ENCODE peak calls at places on chromosome 17, in four cellular contexts. One of them, this sample, is unnamed.

GRCh38 chr17:975321-975982 is 4.1 kb downstream of the NXN start:
- DNase-seq in HepG2: no peak
- DNase-seq in H1: no peak
- DNase-seq in K562: no peak
- DNase-seq in this sample: no peak

GRCh38 chr17:42180411-42180921 is 476 bp downstream of the KCNH4 start:
- DNase-seq in HepG2: no peak
- DNase-seq in H1: peak; percentile 75
- DNase-seq in K562: no peak
- DNase-seq in this sample: no peak

GRCh38 chr17:75061055-75061438 is 14.0 kb downstream of the KCTD2 start:
- DNase-seq in H1: no peak
- DNase-seq in HepG2: no peak
- DNase-seq in K562: no peak
- DNase-seq in this sample: no peak

GRCh38 chr17:45221081-45221996 is at the start of gene FMNL1:
- DNase-seq in HepG2: no peak
- DNase-seq in K562: peak; percentile 65
- DNase-seq in H1: peak; percentile 77
- DNase-seq in this sample: no peak

GRCh38 chr17:44108440-44109311 is 14.8 kb downstream of the HDAC5 start:
- DNase-seq in H1: no peak
- DNase-seq in HepG2: peak; percentile 97
- DNase-seq in K562: peak; percentile 81
- DNase-seq in this sample: no peak

GRCh38 chr17:18187816-18188761 is 4.5 kb downstream of the ALKBH5 start:
- DNase-seq in H1: no peak
- DNase-seq in K562: no peak
- DNase-seq in HepG2: no peak
- DNase-seq in this sample: no peak

GRCh38 chr17:27081002-27081638 is 212.8 kb upstream of the WSB1 start:
- DNase-seq in K562: no peak
- DNase-seq in HepG2: no peak
- DNase-seq in H1: no peak
- DNase-seq in this sample: no peak

GRCh38 chr17:50367401-50367800 is 5.6 kb downstream of the MRPL27 start:
- DNase-seq in HepG2: no peak
- DNase-seq in H1: no peak
- DNase-seq in K562: no peak
- DNase-seq in this sample: no peak

GRCh38 chr17:30519707-30520106 is 42.5 kb downstream of the GOSR1 start:
- DNase-seq in H1: no peak
- DNase-seq in HepG2: no peak
- DNase-seq in K562: no peak
- DNase-seq in this sample: no peak

GRCh38 chr17:1498869-1499268 is 6.4 kb upstream of the MYO1C start:
- DNase-seq in HepG2: no peak
- DNase-seq in H1: no peak
- DNase-seq in K562: no peak
- DNase-seq in this sample: no peak

GRCh38 chr17:74759941-74760340 is 11.5 kb downstream of the NHERF1 start:
- DNase-seq in H1: no peak
- DNase-seq in K562: peak; percentile 46
- DNase-seq in HepG2: no peak
- DNase-seq in this sample: no peak

GRCh38 chr17:5943991-5944390 is 126.2 kb upstream of the WSCD1 start:
- DNase-seq in HepG2: no peak
- DNase-seq in H1: no peak
- DNase-seq in K562: no peak
- DNase-seq in this sample: no peak

GRCh38 chr17:76438906-76439305 is 14.0 kb downstream of the UBE2O start:
- DNase-seq in K562: no peak
- DNase-seq in HepG2: peak; percentile 41
- DNase-seq in H1: no peak
- DNase-seq in this sample: no peak

GRCh38 chr17:48121921-48122650 is 14.5 kb downstream of the SNX11 start:
- DNase-seq in HepG2: no peak
- DNase-seq in K562: no peak
- DNase-seq in H1: no peak
- DNase-seq in this sample: no peak

GRCh38 chr17:77833769-77834168 is 124.7 kb upstream of the TNRC6C start:
- DNase-seq in K562: no peak
- DNase-seq in H1: no peak
- DNase-seq in HepG2: no peak
- DNase-seq in this sample: no peak

GRCh38 chr17:71224824-71225575 is 895.8 kb upstream of the SOX9 start:
- DNase-seq in HepG2: no peak
- DNase-seq in H1: no peak
- DNase-seq in K562: no peak
- DNase-seq in this sample: no peak

GRCh38 chr17:38797828-38798227 is 1.5 kb downstream of the PIP4K2B start:
- DNase-seq in K562: no peak
- DNase-seq in HepG2: no peak
- DNase-seq in H1: no peak
- DNase-seq in this sample: no peak

GRCh38 chr17:21126645-21127507 is at the start of gene DHRS7B:
- DNase-seq in H1: peak; percentile 98
- DNase-seq in K562: peak; percentile 97
- DNase-seq in HepG2: peak; percentile 95
- DNase-seq in this sample: peak; percentile 95

GRCh38 chr17:21131090-21131616 is 4.4 kb downstream of the DHRS7B start:
- DNase-seq in K562: peak; percentile 72
- DNase-seq in HepG2: no peak
- DNase-seq in H1: no peak
- DNase-seq in this sample: no peak

GRCh38 chr17:21127508-21128077 is 829 bp downstream of the DHRS7B start:
- DNase-seq in H1: no peak
- DNase-seq in K562: no peak
- DNase-seq in HepG2: no peak
- DNase-seq in this sample: no peak

GRCh38 chr17:21132428-21132827 is 5.7 kb downstream of the DHRS7B start:
- DNase-seq in HepG2: no peak
- DNase-seq in K562: no peak
- DNase-seq in H1: no peak
- DNase-seq in this sample: no peak

GRCh38 chr17:21129023-21129681 is 2.4 kb downstream of the DHRS7B start:
- DNase-seq in HepG2: peak; percentile 22
- DNase-seq in K562: no peak
- DNase-seq in H1: no peak
- DNase-seq in this sample: no peak
- TF ChIP-seq FOSL1 in HepG2: no peak
- TF ChIP-seq FOSL1 in K562: no peak
- TF ChIP-seq FOSL1 in H1: no peak
- TF ChIP-seq FOSL1 in this sample: no peak

DNA sequence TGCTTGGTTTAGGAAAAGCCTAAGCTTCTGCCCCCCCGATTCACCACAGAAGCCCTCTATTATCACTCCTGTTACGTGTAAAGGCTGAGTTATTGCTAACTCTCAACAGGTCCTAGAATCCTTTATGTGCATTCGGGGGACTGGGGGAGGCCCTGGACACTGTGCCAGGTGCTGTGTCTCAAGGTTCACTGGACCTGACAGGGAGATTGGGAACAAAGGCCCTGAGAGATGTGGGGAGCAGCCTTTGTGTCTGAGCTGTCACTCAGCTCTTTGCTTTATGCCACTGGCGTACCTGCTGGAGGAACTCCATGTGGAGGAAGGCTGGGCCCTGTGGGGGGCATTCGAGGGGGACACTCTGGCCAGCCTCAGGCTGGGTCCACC is 65.9 kb downstream of the METRNL start:
- DNase-seq in K562: no peak
- DNase-seq in HepG2: no peak
- DNase-seq in H1: no peak
- DNase-seq in this sample: no peak
- TF ChIP-seq FOSL1 in K562: no peak
- TF ChIP-seq FOSL1 in HepG2: no peak
- TF ChIP-seq FOSL1 in H1: no peak
- TF ChIP-seq FOSL1 in this sample: no peak

GRCh38 chr17:65666869-65667268 is 105.4 kb upstream of the AXIN2 start:
- DNase-seq in K562: no peak
- DNase-seq in H1: no peak
- DNase-seq in HepG2: no peak
- DNase-seq in this sample: no peak
- TF ChIP-seq FOSL1 in K562: no peak
- TF ChIP-seq FOSL1 in H1: no peak
- TF ChIP-seq FOSL1 in HepG2: no peak
- TF ChIP-seq FOSL1 in this sample: no peak

GRCh38 chr17:80761421-80761871 is 216.8 kb downstream of the RPTOR start:
- DNase-seq in HepG2: no peak
- DNase-seq in K562: no peak
- DNase-seq in H1: no peak
- DNase-seq in this sample: peak; percentile 72
- TF ChIP-seq FOSL1 in HepG2: no peak
- TF ChIP-seq FOSL1 in K562: no peak
- TF ChIP-seq FOSL1 in H1: no peak
- TF ChIP-seq FOSL1 in this sample: peak; percentile 97

GRCh38 chr17:10603889-10604288 is 53.2 kb downstream of the MYH3 start:
- DNase-seq in HepG2: no peak
- DNase-seq in H1: no peak
- DNase-seq in K562: no peak
- DNase-seq in this sample: no peak

GRCh38 chr17:10604521-10604920 is 52.6 kb downstream of the MYH3 start:
- DNase-seq in HepG2: no peak
- DNase-seq in H1: no peak
- DNase-seq in K562: no peak
- DNase-seq in this sample: no peak

GRCh38 chr17:10605221-10605783 is 51.8 kb downstream of the MYH3 start:
- DNase-seq in HepG2: no peak
- DNase-seq in H1: no peak
- DNase-seq in K562: no peak
- DNase-seq in this sample: no peak

GRCh38 chr17:10598620-10599019 is 49.2 kb upstream of the MYH2 start:
- DNase-seq in H1: no peak
- DNase-seq in K562: no peak
- DNase-seq in HepG2: no peak
- DNase-seq in this sample: no peak

GRCh38 chr17:10600551-10600950 is 51.1 kb upstream of the MYH2 start:
- DNase-seq in H1: no peak
- DNase-seq in K562: no peak
- DNase-seq in HepG2: no peak
- DNase-seq in this sample: no peak
- TF ChIP-seq FOSL1 in H1: no peak
- TF ChIP-seq FOSL1 in K562: no peak
- TF ChIP-seq FOSL1 in HepG2: no peak
- TF ChIP-seq FOSL1 in this sample: no peak

GRCh38 chr17:79923974-79924638 is 84.9 kb upstream of the CBX4 start:
- DNase-seq in K562: peak; percentile 80
- DNase-seq in H1: peak; percentile 99
- DNase-seq in HepG2: peak; percentile 67
- DNase-seq in this sample: peak; percentile 52
- TF ChIP-seq FOSL1 in K562: no peak
- TF ChIP-seq FOSL1 in H1: no peak
- TF ChIP-seq FOSL1 in HepG2: no peak
- TF ChIP-seq FOSL1 in this sample: no peak

GRCh38 chr17:66775262-66775661 is 59.7 kb upstream of the CACNG5 start:
- DNase-seq in HepG2: no peak
- DNase-seq in H1: no peak
- DNase-seq in K562: no peak
- DNase-seq in this sample: no peak
- TF ChIP-seq FOSL1 in HepG2: no peak
- TF ChIP-seq FOSL1 in H1: no peak
- TF ChIP-seq FOSL1 in K562: no peak
- TF ChIP-seq FOSL1 in this sample: no peak

DNA sequence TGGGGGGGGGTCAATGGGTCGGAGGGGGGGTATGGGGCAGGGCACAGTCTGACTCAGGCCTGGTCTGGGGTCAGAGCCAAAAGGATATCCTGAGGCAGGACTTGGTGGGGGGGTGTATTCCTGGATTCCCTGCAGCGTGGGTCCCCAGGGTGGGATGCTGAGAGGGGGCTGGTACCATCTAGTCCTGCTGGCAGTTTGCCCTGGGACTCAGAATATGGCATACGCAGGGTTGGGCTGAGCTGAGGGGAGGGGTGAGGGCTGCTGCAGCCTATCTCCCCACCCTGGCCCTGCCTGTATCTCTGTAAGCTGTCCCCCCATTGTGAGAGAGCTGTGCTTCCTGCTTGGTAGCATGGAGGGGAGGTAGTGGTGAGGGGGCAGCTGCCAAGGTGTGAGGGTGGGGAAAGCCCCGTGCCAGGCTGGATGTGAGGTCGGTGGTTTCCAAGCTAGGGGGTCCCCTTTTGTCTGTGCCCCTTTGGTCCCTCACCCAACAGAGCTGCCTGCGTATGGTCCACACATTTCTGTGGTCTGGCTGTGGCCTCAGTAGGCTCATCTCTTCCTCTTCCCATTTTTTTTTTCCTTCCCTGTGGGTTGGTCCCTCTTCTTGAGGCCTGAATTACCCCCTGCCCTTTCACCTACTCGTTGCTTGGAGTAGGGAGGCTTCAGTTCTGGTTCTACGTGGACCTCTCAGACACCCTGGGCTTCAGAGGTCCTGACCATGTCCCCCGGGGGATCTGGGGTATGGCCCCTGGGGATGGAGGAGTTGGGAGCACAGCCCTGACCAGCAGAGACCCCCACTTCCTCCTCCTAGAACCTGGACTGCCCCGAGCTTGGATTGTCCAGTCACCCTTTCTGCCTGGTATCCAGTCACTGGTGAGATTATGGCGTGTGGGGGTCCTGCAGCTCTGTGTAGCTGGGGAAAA is 15.0 kb downstream of the RARA start:
- DNase-seq in K562: no peak
- DNase-seq in HepG2: no peak
- DNase-seq in H1: no peak
- DNase-seq in this sample: no peak
- TF ChIP-seq FOSL1 in K562: no peak
- TF ChIP-seq FOSL1 in HepG2: no peak
- TF ChIP-seq FOSL1 in H1: no peak
- TF ChIP-seq FOSL1 in this sample: no peak